ENCODE peak calls at places on chromosomes 6 and 20, in eight cellular contexts. One of them, this sample, is unnamed.

GRCh38 chr6:16249971-16250370 is 11.6 kb downstream of the GMPR start:
- DNase-seq in CD8-positive, alpha-beta T cell: no peak
- DNase-seq in tibial nerve: no peak
- DNase-seq in fibroblast of mammary gland: no peak
- DNase-seq in sigmoid colon: no peak
- DNase-seq in BJ: no peak
- DNase-seq in fibroblast of lung: peak; percentile 40
- DNase-seq in PC-9: no peak
- DNase-seq in this sample: no peak

GRCh38 chr6:15176816-15177215 is 69.1 kb upstream of the JARID2 start:
- DNase-seq in fibroblast of mammary gland: no peak
- DNase-seq in PC-9: no peak
- DNase-seq in BJ: no peak
- DNase-seq in tibial nerve: no peak
- DNase-seq in fibroblast of lung: no peak
- DNase-seq in sigmoid colon: no peak
- DNase-seq in CD8-positive, alpha-beta T cell: no peak
- DNase-seq in this sample: no peak

GRCh38 chr6:52571099-52571755 is 5.6 kb downstream of the TRAM2 start:
- DNase-seq in BJ: no peak
- DNase-seq in sigmoid colon: no peak
- DNase-seq in fibroblast of mammary gland: no peak
- DNase-seq in PC-9: no peak
- DNase-seq in tibial nerve: no peak
- DNase-seq in CD8-positive, alpha-beta T cell: no peak
- DNase-seq in fibroblast of lung: no peak
- DNase-seq in this sample: no peak

GRCh38 chr20:38842558-38842981 is 37.1 kb downstream of the PPP1R16B start:
- DNase-seq in sigmoid colon: no peak
- DNase-seq in CD8-positive, alpha-beta T cell: no peak
- DNase-seq in fibroblast of mammary gland: no peak
- DNase-seq in fibroblast of lung: no peak
- DNase-seq in PC-9: no peak
- DNase-seq in BJ: no peak
- DNase-seq in tibial nerve: no peak
- DNase-seq in this sample: no peak

GRCh38 chr6:163189609-163190008 is 224.9 kb upstream of the QKI start:
- DNase-seq in tibial nerve: no peak
- DNase-seq in fibroblast of lung: no peak
- DNase-seq in CD8-positive, alpha-beta T cell: no peak
- DNase-seq in PC-9: no peak
- DNase-seq in sigmoid colon: no peak
- DNase-seq in fibroblast of mammary gland: no peak
- DNase-seq in BJ: no peak
- DNase-seq in this sample: no peak

GRCh38 chr6:87054143-87054833 is 40.6 kb downstream of the CGA start:
- DNase-seq in tibial nerve: no peak
- DNase-seq in fibroblast of mammary gland: no peak
- DNase-seq in sigmoid colon: no peak
- DNase-seq in fibroblast of lung: no peak
- DNase-seq in CD8-positive, alpha-beta T cell: no peak
- DNase-seq in BJ: no peak
- DNase-seq in PC-9: no peak
- DNase-seq in this sample: no peak

GRCh38 chr6:83978324-83978734 is 55.2 kb upstream of the MRAP2 start:
- DNase-seq in tibial nerve: no peak
- DNase-seq in CD8-positive, alpha-beta T cell: no peak
- DNase-seq in PC-9: no peak
- DNase-seq in sigmoid colon: no peak
- DNase-seq in fibroblast of mammary gland: no peak
- DNase-seq in BJ: no peak
- DNase-seq in fibroblast of lung: peak; percentile 72
- DNase-seq in this sample: no peak

GRCh38 chr20:44610313-44610965 is 28.1 kb downstream of the PKIG start:
- DNase-seq in tibial nerve: no peak
- DNase-seq in CD8-positive, alpha-beta T cell: peak; percentile 9
- DNase-seq in PC-9: no peak
- DNase-seq in fibroblast of mammary gland: no peak
- DNase-seq in fibroblast of lung: no peak
- DNase-seq in sigmoid colon: peak; percentile 54
- DNase-seq in BJ: no peak
- DNase-seq in this sample: no peak

GRCh38 chr20:56755201-56755600 is 126.1 kb downstream of the TFAP2C start:
- DNase-seq in fibroblast of mammary gland: peak; percentile 12
- DNase-seq in PC-9: no peak
- DNase-seq in tibial nerve: no peak
- DNase-seq in BJ: no peak
- DNase-seq in sigmoid colon: no peak
- DNase-seq in CD8-positive, alpha-beta T cell: no peak
- DNase-seq in fibroblast of lung: no peak
- DNase-seq in this sample: no peak

GRCh38 chr6:31293343-31293742 is 21.5 kb upstream of the HLA-C start:
- DNase-seq in BJ: no peak
- DNase-seq in fibroblast of mammary gland: peak; percentile 37
- DNase-seq in tibial nerve: no peak
- DNase-seq in CD8-positive, alpha-beta T cell: no peak
- DNase-seq in PC-9: no peak
- DNase-seq in sigmoid colon: no peak
- DNase-seq in fibroblast of lung: peak; percentile 30
- DNase-seq in this sample: no peak

GRCh38 chr6:16964553-16965499 is 137.0 kb upstream of the STMND1 start:
- DNase-seq in PC-9: peak; percentile 77
- DNase-seq in tibial nerve: peak; percentile 69
- DNase-seq in sigmoid colon: peak; percentile 87
- DNase-seq in fibroblast of lung: peak; percentile 59
- DNase-seq in fibroblast of mammary gland: peak; percentile 67
- DNase-seq in CD8-positive, alpha-beta T cell: peak; percentile 47
- DNase-seq in BJ: no peak
- DNase-seq in this sample: peak; percentile 69

GRCh38 chr6:132687306-132687705 is 26.5 kb downstream of the VNN1 start:
- DNase-seq in BJ: no peak
- DNase-seq in sigmoid colon: no peak
- DNase-seq in PC-9: no peak
- DNase-seq in fibroblast of mammary gland: peak; percentile 62
- DNase-seq in CD8-positive, alpha-beta T cell: no peak
- DNase-seq in tibial nerve: no peak
- DNase-seq in fibroblast of lung: peak; percentile 59
- DNase-seq in this sample: no peak

GRCh38 chr20:22966787-22967464 is 68.2 kb upstream of the SSTR4 start:
- DNase-seq in BJ: no peak
- DNase-seq in tibial nerve: no peak
- DNase-seq in sigmoid colon: no peak
- DNase-seq in fibroblast of lung: no peak
- DNase-seq in fibroblast of mammary gland: no peak
- DNase-seq in CD8-positive, alpha-beta T cell: no peak
- DNase-seq in PC-9: no peak
- DNase-seq in this sample: no peak

GRCh38 chr20:32993484-32994050 is 10.7 kb downstream of the SUN5 start:
- DNase-seq in tibial nerve: no peak
- DNase-seq in fibroblast of lung: no peak
- DNase-seq in CD8-positive, alpha-beta T cell: no peak
- DNase-seq in BJ: no peak
- DNase-seq in fibroblast of mammary gland: no peak
- DNase-seq in PC-9: no peak
- DNase-seq in sigmoid colon: no peak
- DNase-seq in this sample: no peak

GRCh38 chr6:140499607-140500006 is 1125.2 kb upstream of the CITED2 start:
- DNase-seq in CD8-positive, alpha-beta T cell: no peak
- DNase-seq in PC-9: no peak
- DNase-seq in BJ: no peak
- DNase-seq in tibial nerve: no peak
- DNase-seq in fibroblast of lung: no peak
- DNase-seq in fibroblast of mammary gland: no peak
- DNase-seq in sigmoid colon: no peak
- DNase-seq in this sample: no peak
- TF ChIP-seq CTCF in CD8-positive, alpha-beta T cell: no peak
- TF ChIP-seq CTCF in PC-9: no peak
- TF ChIP-seq CTCF in BJ: no peak
- TF ChIP-seq CTCF in tibial nerve: no peak
- TF ChIP-seq CTCF in fibroblast of lung: no peak
- TF ChIP-seq CTCF in fibroblast of mammary gland: no peak
- TF ChIP-seq CTCF in sigmoid colon: no peak
- TF ChIP-seq CTCF in this sample: no peak

GRCh38 chr20:62704341-62704948 is 4.2 kb upstream of the NTSR1 start:
- DNase-seq in PC-9: peak; percentile 93
- DNase-seq in BJ: peak; percentile 57
- DNase-seq in sigmoid colon: peak; percentile 96
- DNase-seq in tibial nerve: peak; percentile 85
- DNase-seq in fibroblast of lung: peak; percentile 92
- DNase-seq in CD8-positive, alpha-beta T cell: no peak
- DNase-seq in fibroblast of mammary gland: peak; percentile 96
- DNase-seq in this sample: peak; percentile 86

GRCh38 chr20:62703853-62704228 is 4.8 kb upstream of the NTSR1 start:
- DNase-seq in sigmoid colon: no peak
- DNase-seq in fibroblast of mammary gland: no peak
- DNase-seq in BJ: no peak
- DNase-seq in tibial nerve: no peak
- DNase-seq in CD8-positive, alpha-beta T cell: no peak
- DNase-seq in PC-9: no peak
- DNase-seq in fibroblast of lung: no peak
- DNase-seq in this sample: no peak

GRCh38 chr20:62701161-62702007 is 7.3 kb upstream of the NTSR1 start:
- DNase-seq in tibial nerve: no peak
- DNase-seq in fibroblast of lung: no peak
- DNase-seq in PC-9: no peak
- DNase-seq in sigmoid colon: no peak
- DNase-seq in BJ: no peak
- DNase-seq in fibroblast of mammary gland: no peak
- DNase-seq in CD8-positive, alpha-beta T cell: no peak
- DNase-seq in this sample: no peak

GRCh38 chr20:62702008-62702290 is 6.7 kb upstream of the NTSR1 start:
- DNase-seq in PC-9: no peak
- DNase-seq in sigmoid colon: no peak
- DNase-seq in fibroblast of lung: no peak
- DNase-seq in BJ: no peak
- DNase-seq in tibial nerve: no peak
- DNase-seq in fibroblast of mammary gland: no peak
- DNase-seq in CD8-positive, alpha-beta T cell: no peak
- DNase-seq in this sample: no peak

GRCh38 chr20:62702886-62703852 is 5.5 kb upstream of the NTSR1 start:
- DNase-seq in fibroblast of mammary gland: peak; percentile 95
- DNase-seq in PC-9: peak; percentile 94
- DNase-seq in tibial nerve: no peak
- DNase-seq in fibroblast of lung: peak; percentile 86
- DNase-seq in CD8-positive, alpha-beta T cell: no peak
- DNase-seq in BJ: peak; percentile 67
- DNase-seq in sigmoid colon: peak; percentile 83
- DNase-seq in this sample: no peak
- TF ChIP-seq CTCF in fibroblast of mammary gland: peak; percentile 64
- TF ChIP-seq CTCF in PC-9: peak; percentile 67
- TF ChIP-seq CTCF in tibial nerve: no peak
- TF ChIP-seq CTCF in fibroblast of lung: peak; percentile 40
- TF ChIP-seq CTCF in CD8-positive, alpha-beta T cell: no peak
- TF ChIP-seq CTCF in BJ: peak; percentile 49
- TF ChIP-seq CTCF in sigmoid colon: peak; percentile 33
- TF ChIP-seq CTCF in this sample: no peak

DNA sequence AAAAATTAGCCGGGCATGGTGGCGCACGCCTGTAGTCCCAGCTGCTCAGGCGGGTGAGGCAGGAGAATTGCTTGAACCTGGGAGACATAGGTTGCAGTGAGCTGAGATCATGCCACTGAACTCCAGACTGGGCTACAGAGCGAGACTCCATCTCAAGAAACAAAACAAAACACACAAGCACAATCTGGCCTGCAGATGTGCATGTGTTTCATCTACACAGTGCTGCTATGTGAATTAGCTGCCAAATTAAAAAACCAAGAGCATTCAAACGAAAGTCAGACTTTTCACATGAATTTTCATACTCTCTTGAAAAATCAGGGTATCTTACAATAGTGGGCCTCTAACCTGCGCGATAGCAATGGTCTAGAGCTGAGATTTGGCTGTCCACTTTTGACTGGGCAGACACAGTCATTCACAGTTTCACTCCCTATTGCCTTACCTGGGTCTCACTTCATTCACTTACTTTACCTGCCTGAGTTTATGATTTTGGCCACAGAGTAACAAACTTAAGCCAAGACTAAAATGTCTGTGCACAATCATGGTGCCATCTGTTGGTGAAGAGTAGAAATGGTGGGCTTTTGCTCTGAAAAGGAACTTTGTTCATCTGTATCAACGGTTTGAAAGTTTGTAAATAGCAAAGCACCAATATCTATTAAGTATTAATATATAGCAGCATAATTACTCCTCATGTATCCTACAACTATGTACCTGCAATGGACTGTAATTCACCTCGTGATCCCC is 138.4 kb upstream of the UST start:
- DNase-seq in PC-9: no peak
- DNase-seq in BJ: no peak
- DNase-seq in fibroblast of mammary gland: peak; percentile 41
- DNase-seq in sigmoid colon: no peak
- DNase-seq in tibial nerve: no peak
- DNase-seq in CD8-positive, alpha-beta T cell: no peak
- DNase-seq in fibroblast of lung: no peak
- DNase-seq in this sample: no peak
- TF ChIP-seq CTCF in PC-9: peak; percentile 55
- TF ChIP-seq CTCF in BJ: peak; percentile 59
- TF ChIP-seq CTCF in fibroblast of mammary gland: peak; percentile 72
- TF ChIP-seq CTCF in sigmoid colon: no peak
- TF ChIP-seq CTCF in tibial nerve: peak; percentile 30
- TF ChIP-seq CTCF in CD8-positive, alpha-beta T cell: no peak
- TF ChIP-seq CTCF in fibroblast of lung: peak; percentile 39
- TF ChIP-seq CTCF in this sample: no peak

DNA sequence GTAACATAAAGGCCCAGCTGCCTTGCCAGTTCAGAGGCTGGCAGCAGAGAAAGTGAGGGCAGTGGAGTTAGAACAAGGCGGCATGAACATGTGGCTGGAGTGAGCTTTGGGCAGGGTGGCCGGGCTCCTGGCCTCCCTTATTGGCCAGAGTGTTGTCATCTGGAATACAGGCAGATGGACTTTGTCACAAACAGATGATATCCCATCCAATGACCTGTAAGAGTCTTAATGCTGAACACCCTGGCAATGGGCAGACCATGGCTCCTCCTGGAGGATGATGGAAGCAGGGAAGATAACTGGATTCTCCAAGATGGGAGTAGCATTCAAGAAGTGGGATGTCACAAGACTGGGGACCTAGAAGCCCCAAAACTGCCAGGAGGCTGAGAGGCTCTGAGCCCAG is 242.2 kb downstream of the MAFB start:
- DNase-seq in CD8-positive, alpha-beta T cell: no peak
- DNase-seq in fibroblast of lung: no peak
- DNase-seq in PC-9: no peak
- DNase-seq in sigmoid colon: no peak
- DNase-seq in tibial nerve: no peak
- DNase-seq in fibroblast of mammary gland: no peak
- DNase-seq in BJ: no peak
- DNase-seq in this sample: no peak
- TF ChIP-seq CTCF in CD8-positive, alpha-beta T cell: no peak
- TF ChIP-seq CTCF in fibroblast of lung: no peak
- TF ChIP-seq CTCF in PC-9: no peak
- TF ChIP-seq CTCF in sigmoid colon: no peak
- TF ChIP-seq CTCF in tibial nerve: no peak
- TF ChIP-seq CTCF in fibroblast of mammary gland: no peak
- TF ChIP-seq CTCF in BJ: no peak
- TF ChIP-seq CTCF in this sample: no peak